ENCODE peak calls at places on chromosomes 7 and 10, in five cellular contexts. C, A, K, Q and D are unnamed samples.

GRCh38 chr7:137045573-137045972 is 177.1 kb downstream of the CHRM2 start:
- DNase-seq in K (no peak), A (no peak), Q (no peak), C (no peak), D (no peak)

GRCh38 chr10:119466076-119466475 is 76.4 kb downstream of the RGS10 start:
- DNase-seq in A (no peak), Q (no peak), K (no peak), C (no peak), D (no peak)

GRCh38 chr7:74290590-74290950 is 1.4 kb downstream of the CLIP2 start:
- DNase-seq in Q (no peak), A (no peak), C (no peak), K (no peak), D (no peak)

GRCh38 chr7:135743907-135744789 is 4.5 kb downstream of the FAM180A start:
- DNase-seq in A (no peak), C (no peak), Q (no peak), K (no peak), D (no peak)

GRCh38 chr7:30173058-30173897 is 38.5 kb downstream of the MTURN start:
- DNase-seq in A (peak; percentile 43), C (no peak), K (peak; percentile 97), Q (peak; percentile 45), D (no peak)

GRCh38 chr7:84248267-84248666 is 53.7 kb upstream of the SEMA3A start:
- DNase-seq in Q (no peak), A (no peak), K (no peak), C (no peak), D (no peak)

GRCh38 chr10:7832060-7832459 is 13.8 kb downstream of the TAF3 start:
- DNase-seq in K (no peak), C (no peak), Q (no peak), A (no peak), D (no peak)

GRCh38 chr10:104330168-104331117 is 7.8 kb downstream of the ITPRIP start:
- DNase-seq in K (peak; percentile 89), C (no peak), A (no peak), Q (peak; percentile 67), D (no peak)

GRCh38 chr7:40604601-40605438 is 470.0 kb downstream of the SUGCT start:
- DNase-seq in K (no peak), Q (peak; percentile 41), C (peak; percentile 1), A (no peak), D (peak; percentile 1)